ENCODE peak calls at places on chromosomes 12 and 14, in seven cellular contexts. C, F, W, P, B, S and L are unnamed samples.

GRCh38 chr14:65042731-65043372 is 56.2 kb downstream of the FNTB start:
- DNase-seq in F (no peak), B (peak), C (no peak), W (no peak), S (no peak), P (no peak), L (no peak)

GRCh38 chr14:72850360-72850759 is 43.5 kb downstream of the DPF3 start:
- DNase-seq in C (no peak), F (no peak), B (no peak), W (peak), P (no peak), S (no peak), L (no peak)

GRCh38 chr12:34198924-34199323 is 176.6 kb downstream of the ALG10 start:
- DNase-seq in S (no peak), F (no peak), C (no peak), P (no peak), B (no peak), W (no peak), L (no peak)

GRCh38 chr14:59215353-59215752 is 26.9 kb downstream of the DAAM1 start:
- DNase-seq in P (no peak), C (no peak), S (peak), B (peak), W (no peak), F (peak), L (peak)

GRCh38 chr14:57382283-57382682 is 8.1 kb upstream of the NAA30 start:
- DNase-seq in C (no peak), P (no peak), S (peak), W (peak), B (no peak), F (no peak), L (no peak)

GRCh38 chr14:77161011-77161410 is 19.4 kb upstream of the ZDHHC22 start:
- DNase-seq in S (no peak), P (no peak), F (no peak), B (no peak), C (no peak), W (no peak), L (no peak)

GRCh38 chr12:83954939-83955601 is 957.5 kb downstream of the SLC6A15 start:
- DNase-seq in S (no peak), C (no peak), B (peak), W (peak), F (no peak), P (peak), L (no peak)

GRCh38 chr14:65419593-65420252 is 7.2 kb downstream of the FUT8 start:
- DNase-seq in F (no peak), S (no peak), P (no peak), W (no peak), B (no peak), C (no peak), L (no peak)

GRCh38 chr14:92622311-92622710 is 108.7 kb downstream of the RIN3 start:
- DNase-seq in F (no peak), C (no peak), B (no peak), W (no peak), S (no peak), P (no peak), L (no peak)

GRCh38 chr14:56195727-56196126 is 77.5 kb downstream of the PELI2 start:
- DNase-seq in S (peak), C (no peak), P (no peak), F (no peak), W (no peak), B (no peak), L (peak)

GRCh38 chr12:88472248-88472647 is 108.0 kb downstream of the KITLG start:
- DNase-seq in C (no peak), S (peak), W (peak), P (no peak), B (no peak), F (no peak), L (no peak)

GRCh38 chr14:32514236-32514635 is 185.1 kb downstream of the AKAP6 start:
- DNase-seq in C (no peak), S (peak), F (no peak), W (no peak), B (no peak), P (no peak), L (no peak)

GRCh38 chr12:116697305-116698130 is 40.4 kb downstream of the SPRING1 start:
- DNase-seq in F (no peak), S (peak), C (no peak), B (peak), P (peak), W (peak), L (peak)

GRCh38 chr14:63229330-63230059 is 25.3 kb downstream of the RHOJ start:
- DNase-seq in F (no peak), B (no peak), P (no peak), W (no peak), S (no peak), C (no peak), L (no peak)

GRCh38 chr12:124379938-124380754 is 85.3 kb downstream of the RFLNA start:
- DNase-seq in C (no peak), S (peak), B (peak), F (peak), W (peak), P (no peak), L (no peak)

GRCh38 chr12:117743746-117744145 is 225.0 kb downstream of the KSR2 start:
- DNase-seq in B (no peak), F (no peak), S (no peak), W (no peak), P (no peak), C (no peak), L (no peak)

GRCh38 chr14:64786296-64787149 is 82.3 kb downstream of the PLEKHG3 start:
- DNase-seq in B (peak), W (no peak), C (no peak), F (peak), P (no peak), S (peak), L (no peak)

GRCh38 chr12:32583535-32583934 is 95.6 kb upstream of the DNM1L start:
- DNase-seq in S (peak), W (no peak), F (no peak), C (no peak), B (no peak), P (no peak), L (no peak)

GRCh38 chr12:5650804-5651461 is 219.0 kb downstream of the NTF3 start:
- DNase-seq in S (no peak), F (no peak), W (no peak), C (no peak), P (no peak), B (no peak), L (no peak)

GRCh38 chr14:36281309-36281708 is 39.1 kb downstream of the MBIP start:
- DNase-seq in P (no peak), W (no peak), C (no peak), B (no peak), F (no peak), S (no peak), L (no peak)

GRCh38 chr12:25447046-25447445 is 106.0 kb downstream of the LMNTD1 start:
- DNase-seq in C (no peak), B (no peak), P (no peak), F (no peak), S (no peak), W (no peak), L (no peak)

GRCh38 chr14:23154876-23155587 is 28.4 kb downstream of the SLC7A8 start:
- DNase-seq in P (no peak), C (no peak), S (peak), B (peak), W (peak), F (peak), L (peak)

GRCh38 chr12:44876554-44877275 is 600 bp upstream of the NELL2 start:
- DNase-seq in P (no peak), B (peak), C (peak), S (peak), W (peak), F (peak), L (peak)

GRCh38 chr14:55780156-55780946 is 200.3 kb downstream of the KTN1 start:
- DNase-seq in W (peak), B (peak), S (peak), C (no peak), F (peak), P (no peak), L (peak)

GRCh38 chr12:5453471-5453870 is 21.6 kb downstream of the NTF3 start:
- DNase-seq in C (no peak), W (no peak), P (no peak), B (no peak), S (no peak), F (no peak), L (no peak)

GRCh38 chr12:44696542-44696941 is 179.6 kb downstream of the NELL2 start:
- DNase-seq in F (no peak), B (no peak), P (no peak), C (no peak), W (peak), S (no peak), L (no peak)

GRCh38 chr12:126676426-126676825 is 1590.5 kb upstream of the TMEM132C start:
- DNase-seq in B (no peak), W (no peak), S (no peak), P (no peak), F (no peak), C (no peak), L (no peak)

GRCh38 chr12:32273712-32274111 is 125.6 kb upstream of the FGD4 start:
- DNase-seq in F (no peak), S (no peak), W (no peak), B (no peak), C (no peak), P (no peak), L (peak)

GRCh38 chr12:124543052-124543590 is 24.3 kb downstream of the NCOR2 start:
- DNase-seq in W (no peak), F (no peak), C (no peak), P (no peak), S (no peak), B (peak), L (peak)

GRCh38 chr12:28026701-28027100 is 54.2 kb upstream of the PTHLH start:
- DNase-seq in P (no peak), W (peak), F (no peak), C (no peak), S (no peak), B (no peak), L (no peak)

GRCh38 chr14:20684662-20685456 is 499 bp downstream of the RNASE4 start:
- DNase-seq in S (peak), C (no peak), B (peak), F (peak), W (peak), P (peak), L (peak)

GRCh38 chr12:5047094-5047493 is 3.4 kb downstream of the KCNA5 start:
- DNase-seq in S (no peak), C (no peak), P (no peak), B (no peak), F (peak), W (no peak), L (no peak)

GRCh38 chr14:91377700-91378652 is 39.6 kb downstream of the CCDC88C start:
- DNase-seq in C (no peak), B (no peak), S (no peak), F (no peak), P (no peak), W (no peak), L (no peak)

GRCh38 chr12:26177303-26177702 is 18.1 kb upstream of the SSPN start:
- DNase-seq in B (no peak), S (no peak), P (no peak), F (no peak), C (no peak), W (peak), L (no peak)

GRCh38 chr12:88052686-88053085 is 23.5 kb upstream of the C12orf50 start:
- DNase-seq in W (peak), B (peak), S (peak), C (no peak), F (no peak), P (peak), L (peak)

GRCh38 chr14:99123208-99123870 is 148.7 kb downstream of the BCL11B start:
- DNase-seq in B (no peak), P (no peak), C (peak), W (no peak), S (no peak), F (peak), L (no peak)

GRCh38 chr12:130849561-130850417 is 10.7 kb upstream of the STX2 start:
- DNase-seq in F (no peak), B (no peak), C (no peak), S (no peak), W (peak), P (no peak), L (peak)

GRCh38 chr14:54428527-54428926 is 12.6 kb downstream of the CNIH1 start:
- DNase-seq in F (no peak), B (no peak), P (no peak), S (no peak), W (no peak), C (no peak), L (no peak)

GRCh38 chr14:93044116-93044515 is 71.6 kb downstream of the ITPK1 start:
- DNase-seq in C (no peak), S (no peak), P (peak), W (peak), B (no peak), F (no peak), L (no peak)

GRCh38 chr12:48542300-48542928 is 17.0 kb downstream of the OR8S1 start:
- DNase-seq in P (peak), C (no peak), B (peak), F (no peak), W (peak), S (peak), L (peak)
- TF ChIP-seq CTCF in P (peak), C (no peak), B (peak), F (no peak), W (peak), S (peak), L (peak)

GRCh38 chr12:53499261-53500118 is at the start of gene MAP3K12:
- DNase-seq in C (peak), W (peak), F (peak), S (peak), B (peak), P (no peak), L (peak)
- TF ChIP-seq CTCF in C (no peak), W (no peak), F (no peak), S (no peak), B (peak), P (no peak), L (no peak)

GRCh38 chr14:104190396-104191000 is 52.1 kb downstream of the KIF26A start:
- DNase-seq in W (no peak), B (no peak), C (no peak), S (no peak), P (no peak), F (no peak), L (no peak)

GRCh38 chr14:104187121-104187889 is 48.9 kb downstream of the KIF26A start:
- DNase-seq in W (no peak), S (no peak), C (no peak), B (no peak), P (no peak), F (no peak), L (no peak)

GRCh38 chr14:104187931-104188726 is 49.7 kb downstream of the KIF26A start:
- DNase-seq in C (no peak), F (no peak), W (no peak), S (no peak), P (no peak), B (no peak), L (no peak)

GRCh38 chr14:104189629-104190335 is 51.4 kb downstream of the KIF26A start:
- DNase-seq in B (no peak), S (no peak), F (no peak), C (no peak), P (no peak), W (no peak), L (no peak)

GRCh38 chr14:104188727-104189400 is 50.5 kb downstream of the KIF26A start:
- DNase-seq in P (no peak), F (no peak), W (no peak), S (no peak), C (no peak), B (no peak), L (no peak)
- TF ChIP-seq CTCF in P (no peak), F (no peak), W (no peak), S (no peak), C (no peak), B (no peak), L (no peak)

GRCh38 chr12:122137229-122137628 is 36.8 kb downstream of the IL31 start:
- DNase-seq in C (no peak), F (no peak), S (no peak), B (no peak), W (no peak), P (no peak), L (no peak)
- TF ChIP-seq CTCF in C (no peak), F (no peak), S (no peak), B (no peak), W (no peak), P (peak), L (no peak)

GRCh38 chr12:90015228-90015627 is 306.6 kb upstream of the ATP2B1 start:
- DNase-seq in B (no peak), S (no peak), W (peak), P (no peak), F (no peak), C (no peak), L (no peak)

GRCh38 chr12:90013409-90013808 is 304.8 kb upstream of the ATP2B1 start:
- DNase-seq in P (no peak), F (no peak), W (no peak), B (no peak), S (peak), C (no peak), L (no peak)

GRCh38 chr12:90008277-90008676 is 299.6 kb upstream of the ATP2B1 start:
- DNase-seq in B (no peak), F (no peak), S (no peak), C (no peak), P (no peak), W (no peak), L (no peak)

GRCh38 chr12:90004319-90005074 is 295.9 kb upstream of the ATP2B1 start:
- DNase-seq in P (no peak), F (no peak), S (no peak), W (no peak), C (no peak), B (no peak), L (no peak)

GRCh38 chr12:90010089-90010488 is 301.5 kb upstream of the ATP2B1 start:
- DNase-seq in B (no peak), C (no peak), W (no peak), S (peak), F (no peak), P (no peak), L (no peak)
- TF ChIP-seq CTCF in B (no peak), C (no peak), W (no peak), S (no peak), F (no peak), P (no peak), L (no peak)

DNA sequence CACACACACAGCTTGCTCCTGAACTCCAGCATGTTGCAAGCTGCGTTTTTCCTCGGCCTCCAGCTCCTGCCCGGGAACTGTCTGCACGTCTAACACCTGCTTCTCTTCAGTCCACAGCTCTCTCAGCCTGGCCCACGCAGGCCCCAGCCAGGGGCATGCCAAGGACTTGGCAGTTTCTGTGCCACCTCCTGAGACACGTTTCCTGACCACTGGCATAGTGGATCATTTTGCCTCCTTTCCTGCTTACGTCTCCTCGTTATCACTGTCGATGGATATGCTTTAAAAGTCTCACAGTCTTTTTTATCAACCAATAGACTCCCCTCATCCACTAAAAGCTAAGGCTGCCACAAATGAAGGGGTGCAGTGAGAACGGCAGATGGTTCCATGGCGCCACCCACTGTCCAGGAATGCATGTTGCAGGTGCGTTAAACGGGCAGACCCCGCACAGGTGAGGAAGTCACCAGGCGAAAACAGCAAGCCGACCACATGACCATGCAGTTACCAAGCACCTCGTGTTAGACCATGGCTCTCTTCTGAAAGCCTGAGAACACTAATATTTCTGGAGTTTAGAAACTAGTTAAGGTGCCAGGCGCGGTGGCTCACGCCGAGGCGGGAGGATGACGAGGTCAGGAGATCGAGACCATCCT is 14.7 kb upstream of the TEAD4 start:
- DNase-seq in F (no peak), P (peak), C (peak), W (peak), S (peak), B (peak), L (peak)
- TF ChIP-seq CTCF in F (peak), P (peak), C (peak), W (peak), S (peak), B (peak), L (peak)

GRCh38 chr14:21796912-21797311 is 123.3 kb upstream of the OR4E1 start:
- DNase-seq in W (peak), C (no peak), P (no peak), F (no peak), S (no peak), B (no peak), L (no peak)
- TF ChIP-seq CTCF in W (peak), C (no peak), P (no peak), F (no peak), S (no peak), B (no peak), L (no peak)